ENCODE peak calls at places on chromosome 5, in eight cellular contexts. P, G, S, Y, N, W, H and C are unnamed samples.

GRCh38 chr5:95620030-95620869 is at the start of gene GPR150:
- DNase-seq in W (peak), N (peak), S (peak), H (peak), P (no peak), G (peak), Y (peak), C (peak)

GRCh38 chr5:138338411-138339085 is 482 bp downstream of the FAM53C start:
- DNase-seq in W (peak), S (no peak), H (no peak), N (no peak), Y (no peak), G (no peak), P (no peak), C (peak)

GRCh38 chr5:5420251-5420650 is 2.2 kb upstream of the ICE1 start:
- DNase-seq in S (no peak), H (no peak), P (no peak), N (no peak), W (no peak), G (no peak), Y (no peak), C (no peak)

GRCh38 chr5:6517494-6517893 is 68.8 kb downstream of the UBE2QL1 start:
- DNase-seq in P (no peak), W (no peak), N (no peak), S (no peak), Y (no peak), H (no peak), G (no peak), C (no peak)

GRCh38 chr5:39829479-39829878 is 404.7 kb upstream of the DAB2 start:
- DNase-seq in W (no peak), H (no peak), G (no peak), P (no peak), S (no peak), Y (no peak), N (no peak), C (no peak)

GRCh38 chr5:37814699-37815098 is 25.1 kb downstream of the GDNF start:
- DNase-seq in Y (no peak), S (no peak), H (no peak), G (no peak), N (peak), W (no peak), P (no peak), C (no peak)

GRCh38 chr5:172175263-172175719 is 12.7 kb downstream of the STK10 start:
- DNase-seq in W (peak), S (peak), N (peak), H (peak), P (peak), G (peak), Y (peak), C (peak)

GRCh38 chr5:149206524-149207141 is 65.0 kb upstream of the AFAP1L1 start:
- DNase-seq in N (no peak), S (no peak), P (no peak), G (no peak), H (no peak), Y (no peak), W (no peak), C (no peak)

GRCh38 chr5:93349613-93350012 is 231.4 kb downstream of the NR2F1-AS1 start:
- DNase-seq in S (no peak), W (no peak), G (no peak), Y (no peak), N (peak), H (no peak), P (no peak), C (no peak)

GRCh38 chr5:59069438-59070079 is 486.7 kb downstream of the RAB3C start:
- DNase-seq in S (no peak), Y (no peak), W (no peak), H (no peak), N (peak), G (no peak), P (no peak), C (no peak)

GRCh38 chr5:150295741-150296486 is 6.3 kb upstream of the CAMK2A start:
- DNase-seq in P (no peak), S (no peak), H (no peak), G (no peak), W (no peak), N (no peak), Y (no peak), C (no peak)

GRCh38 chr5:6785861-6786180 is 72.6 kb downstream of the TENT4A start:
- DNase-seq in Y (no peak), G (no peak), W (no peak), H (no peak), S (no peak), N (no peak), P (no peak), C (no peak)

GRCh38 chr5:5667136-5667554 is 244.7 kb downstream of the ICE1 start:
- DNase-seq in G (no peak), Y (no peak), H (no peak), N (peak), W (no peak), P (no peak), S (no peak), C (no peak)

GRCh38 chr5:410911-411517 is 32.0 kb upstream of the EXOC3 start:
- DNase-seq in P (no peak), W (no peak), G (no peak), N (no peak), Y (no peak), H (no peak), S (no peak), C (no peak)

GRCh38 chr5:84393969-84394368 is 9.3 kb upstream of the EDIL3 start:
- DNase-seq in P (no peak), S (no peak), W (no peak), N (peak), H (no peak), Y (no peak), G (no peak), C (no peak)

GRCh38 chr5:78594946-78595921 is 53.3 kb downstream of the LHFPL2 start:
- DNase-seq in Y (no peak), W (no peak), S (no peak), G (no peak), P (no peak), H (no peak), N (peak), C (no peak)

GRCh38 chr5:178417391-178417811 is 172.8 kb downstream of the COL23A1 start:
- DNase-seq in P (no peak), S (no peak), H (no peak), N (peak), Y (no peak), W (no peak), G (no peak), C (no peak)

GRCh38 chr5:31701642-31702041 is 62.7 kb downstream of the PDZD2 start:
- DNase-seq in G (no peak), W (no peak), P (no peak), Y (no peak), S (no peak), H (no peak), N (no peak), C (no peak)

GRCh38 chr5:65479527-65479926 is 2.2 kb downstream of the ADAMTS6 start:
- DNase-seq in S (no peak), N (no peak), P (no peak), W (no peak), Y (no peak), G (no peak), H (no peak), C (no peak)

GRCh38 chr5:79346420-79346824 is 110.5 kb downstream of the JMY start:
- DNase-seq in P (no peak), W (no peak), N (peak), H (no peak), G (no peak), S (no peak), Y (no peak), C (no peak)